ENCODE peak calls at places on chromosome 7, in four cellular contexts. One of them, this sample, is unnamed.
A peak's percentile ranks its signal among the peaks of the same experiment; 100 is the strongest.

GRCh38 chr7:102892631-102893278 is 20.0 kb upstream of the LRRC17 start:
- DNase-seq in psoas muscle: no peak
- DNase-seq in pancreas: no peak
- DNase-seq in adipocyte: no peak
- DNase-seq in this sample: no peak

GRCh38 chr7:98879198-98879988 is 1.1 kb downstream of the TRRAP start:
- DNase-seq in psoas muscle: no peak
- DNase-seq in adipocyte: peak; percentile 27
- DNase-seq in pancreas: peak; percentile 75
- DNase-seq in this sample: peak; percentile 74

GRCh38 chr7:37709631-37710509 is 26.3 kb downstream of the GPR141 start:
- DNase-seq in psoas muscle: no peak
- DNase-seq in pancreas: no peak
- DNase-seq in adipocyte: no peak
- DNase-seq in this sample: no peak

GRCh38 chr7:106978425-106979386 is 65.8 kb upstream of the PRKAR2B start:
- DNase-seq in psoas muscle: no peak
- DNase-seq in adipocyte: no peak
- DNase-seq in pancreas: no peak
- DNase-seq in this sample: peak; percentile 58

GRCh38 chr7:135386181-135386580 is 123.7 kb downstream of the CNOT4 start:
- DNase-seq in pancreas: no peak
- DNase-seq in psoas muscle: no peak
- DNase-seq in adipocyte: peak; percentile 47
- DNase-seq in this sample: peak; percentile 46

GRCh38 chr7:106841896-106842390 is 23.1 kb upstream of the PIK3CG start:
- DNase-seq in adipocyte: no peak
- DNase-seq in pancreas: no peak
- DNase-seq in psoas muscle: no peak
- DNase-seq in this sample: peak; percentile 78

GRCh38 chr7:34762769-34763168 is 104.8 kb downstream of the NPSR1 start:
- DNase-seq in psoas muscle: no peak
- DNase-seq in pancreas: no peak
- DNase-seq in adipocyte: peak; percentile 32
- DNase-seq in this sample: no peak

GRCh38 chr7:13352677-13353076 is 636.8 kb downstream of the ETV1 start:
- DNase-seq in pancreas: no peak
- DNase-seq in psoas muscle: no peak
- DNase-seq in adipocyte: no peak
- DNase-seq in this sample: peak; percentile 7

GRCh38 chr7:111089822-111090426 is 1.0 kb upstream of the LRRN3 start:
- DNase-seq in adipocyte: peak; percentile 80
- DNase-seq in psoas muscle: no peak
- DNase-seq in pancreas: no peak
- DNase-seq in this sample: peak; percentile 56

GRCh38 chr7:108079291-108080057 is 50.7 kb downstream of the LAMB4 start:
- DNase-seq in adipocyte: peak; percentile 80
- DNase-seq in pancreas: no peak
- DNase-seq in psoas muscle: no peak
- DNase-seq in this sample: no peak

DNA sequence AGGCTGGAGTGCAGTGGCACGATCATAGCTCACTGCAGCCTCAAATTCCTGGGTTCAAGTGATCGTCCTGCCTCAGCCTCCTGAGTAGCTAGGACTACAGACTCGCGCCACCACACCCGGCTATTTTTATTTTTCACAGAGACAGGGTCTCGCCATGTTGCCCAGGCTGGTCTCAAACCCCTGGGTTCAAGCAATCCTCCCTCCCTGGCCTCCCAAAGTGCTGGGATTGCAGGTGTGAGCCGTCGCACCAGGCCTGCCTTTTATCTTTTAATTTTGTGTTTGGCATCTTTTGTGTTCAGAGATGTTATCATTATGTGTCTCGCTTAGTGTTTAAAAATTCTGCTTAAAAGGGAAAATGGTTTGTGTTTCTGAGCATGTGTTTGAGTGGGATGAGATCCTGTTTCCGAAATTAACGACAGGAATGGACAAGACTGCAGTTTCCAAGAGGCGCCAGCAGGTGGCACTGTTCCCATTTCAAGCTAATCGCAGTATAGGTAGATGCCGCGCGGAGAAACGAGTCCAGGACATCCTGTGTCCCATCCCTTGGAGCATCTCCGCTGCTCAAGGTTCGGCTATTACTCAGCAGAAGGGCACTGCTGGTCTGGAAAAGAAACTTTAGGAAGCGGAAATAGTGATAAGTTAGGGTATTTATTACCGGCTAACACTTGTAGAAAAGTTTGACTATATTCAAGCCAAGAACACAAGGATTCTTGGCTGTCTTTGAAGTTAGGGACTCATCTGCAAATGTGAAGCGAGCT is 23.0 kb upstream of the ST7 start:
- DNase-seq in adipocyte: peak; percentile 92
- DNase-seq in pancreas: peak; percentile 91
- DNase-seq in psoas muscle: peak; percentile 87
- DNase-seq in this sample: peak; percentile 81
- H3K4me3 ChIP-seq in adipocyte: no peak overlapping the region
- H3K4me3 ChIP-seq in pancreas: no peak overlapping the region
- H3K4me3 ChIP-seq in psoas muscle: no peak overlapping the region
- H3K4me3 ChIP-seq in this sample: no peak overlapping the region

GRCh38 chr7:90728568-90728967 is 132.4 kb downstream of the CDK14 start:
- DNase-seq in pancreas: no peak
- DNase-seq in adipocyte: no peak
- DNase-seq in psoas muscle: no peak
- DNase-seq in this sample: no peak
- H3K4me3 ChIP-seq in pancreas: no peak overlapping the region
- H3K4me3 ChIP-seq in adipocyte: no peak overlapping the region
- H3K4me3 ChIP-seq in psoas muscle: no peak overlapping the region
- H3K4me3 ChIP-seq in this sample: no peak overlapping the region

GRCh38 chr7:45036801-45037200 is 36.8 kb downstream of the CCM2 start:
- DNase-seq in pancreas: no peak
- DNase-seq in psoas muscle: no peak
- DNase-seq in adipocyte: no peak
- DNase-seq in this sample: no peak
- H3K4me3 ChIP-seq in pancreas: no peak overlapping the region
- H3K4me3 ChIP-seq in psoas muscle: no peak overlapping the region
- H3K4me3 ChIP-seq in adipocyte: no peak overlapping the region
- H3K4me3 ChIP-seq in this sample: no peak overlapping the region

GRCh38 chr7:150974468-150975391 is 3.4 kb downstream of the KCNH2 start:
- DNase-seq in pancreas: peak; percentile 80
- DNase-seq in psoas muscle: no peak
- DNase-seq in adipocyte: peak; percentile 25
- DNase-seq in this sample: no peak

GRCh38 chr7:150978136-150978789 is at the start of gene KCNH2:
- DNase-seq in pancreas: peak; percentile 74
- DNase-seq in adipocyte: peak; percentile 25
- DNase-seq in psoas muscle: no peak
- DNase-seq in this sample: peak; percentile 73

GRCh38 chr7:150977382-150978135 is 562 bp downstream of the KCNH2 start:
- DNase-seq in pancreas: peak; percentile 74
- DNase-seq in adipocyte: no peak
- DNase-seq in psoas muscle: no peak
- DNase-seq in this sample: no peak

GRCh38 chr7:150975536-150976285 is 2.4 kb downstream of the KCNH2 start:
- DNase-seq in adipocyte: no peak
- DNase-seq in pancreas: peak; percentile 34
- DNase-seq in psoas muscle: no peak
- DNase-seq in this sample: no peak

DNA sequence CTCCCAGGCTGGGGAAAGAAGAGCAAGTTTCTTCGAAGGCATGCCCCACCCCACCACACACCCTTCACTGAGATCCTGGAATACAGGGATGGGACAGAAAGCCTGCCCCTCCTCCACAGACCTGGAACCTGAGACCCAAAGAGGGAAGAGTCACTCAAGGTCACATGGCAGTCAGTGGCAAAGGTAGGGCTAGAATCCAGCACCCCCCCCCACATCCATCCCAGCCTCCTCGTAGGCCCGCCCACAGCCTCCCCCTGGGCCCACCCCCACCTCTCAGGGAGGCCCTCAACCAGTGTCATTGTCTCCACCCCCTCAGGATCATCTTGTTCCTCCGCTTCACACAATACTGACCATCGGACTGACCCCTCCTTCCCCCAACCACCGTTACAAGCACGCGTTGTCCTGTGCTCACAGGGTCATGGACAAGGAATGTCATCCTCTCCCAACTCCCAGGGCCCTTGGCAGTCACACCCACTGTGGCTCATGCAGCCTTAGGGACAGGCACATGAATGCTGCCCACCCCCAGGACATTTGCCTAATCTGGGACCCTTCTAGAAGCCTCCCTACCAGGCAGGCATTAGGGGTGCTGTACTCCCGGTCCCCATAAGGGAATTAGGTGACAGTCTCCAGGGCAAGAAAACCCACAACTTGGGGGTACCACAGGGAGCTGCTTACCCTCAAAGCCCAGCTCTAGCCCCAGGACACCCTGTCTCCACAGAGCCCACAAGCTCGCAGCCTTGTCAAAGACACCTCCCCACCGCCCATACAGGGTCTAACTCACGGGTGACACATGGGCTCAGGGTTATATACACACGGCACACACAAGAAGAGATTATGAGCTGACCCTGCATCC is 1.4 kb downstream of the KCNH2 start:
- DNase-seq in adipocyte: no peak
- DNase-seq in pancreas: peak; percentile 32
- DNase-seq in psoas muscle: no peak
- DNase-seq in this sample: no peak
- H3K4me3 ChIP-seq in adipocyte: no peak overlapping the region
- H3K4me3 ChIP-seq in pancreas: no peak overlapping the region
- H3K4me3 ChIP-seq in psoas muscle: no peak overlapping the region
- H3K4me3 ChIP-seq in this sample: no peak overlapping the region

DNA sequence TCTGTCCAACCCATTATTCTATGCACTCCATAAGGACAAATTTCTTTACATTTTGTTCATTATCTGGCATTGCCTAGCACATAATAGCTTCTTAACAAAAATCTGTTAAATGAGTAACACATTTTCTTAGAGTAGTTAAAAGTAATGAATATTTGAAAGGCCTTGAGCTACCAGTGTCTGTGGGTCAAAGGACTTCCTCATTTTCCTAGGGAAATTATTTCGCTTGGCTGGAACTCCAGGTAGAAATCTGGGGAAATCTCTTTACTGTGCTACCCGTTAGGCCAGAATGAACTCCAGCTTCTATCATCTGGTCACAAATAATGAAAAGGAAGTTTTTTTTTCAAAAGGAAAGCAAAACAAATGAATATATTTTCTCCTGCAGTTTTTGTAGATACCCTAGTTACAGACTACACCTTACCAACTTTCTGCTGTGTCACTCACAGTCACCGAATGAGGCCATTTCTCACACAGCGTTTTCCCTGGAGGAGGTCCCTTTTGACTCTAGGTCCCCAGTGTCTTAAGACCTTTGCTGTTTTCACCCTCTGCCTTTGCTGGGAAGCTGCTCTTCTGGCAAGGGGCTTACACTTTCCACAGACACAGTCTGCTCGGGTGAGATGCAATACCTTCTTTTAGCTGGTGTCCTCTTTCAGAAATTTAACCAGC is 1.6 kb downstream of the SAMD9L start:
- DNase-seq in pancreas: no peak
- DNase-seq in psoas muscle: no peak
- DNase-seq in adipocyte: no peak
- DNase-seq in this sample: peak; percentile 16
- H3K4me3 ChIP-seq in pancreas: no peak overlapping the region
- H3K4me3 ChIP-seq in psoas muscle: peak overlapping the region; percentile 54
- H3K4me3 ChIP-seq in adipocyte: peak overlapping the region; percentile 87
- H3K4me3 ChIP-seq in this sample: no peak overlapping the region

GRCh38 chr7:46534593-46535271 is 613.7 kb upstream of the IGFBP3 start:
- DNase-seq in psoas muscle: no peak
- DNase-seq in pancreas: no peak
- DNase-seq in adipocyte: no peak
- DNase-seq in this sample: peak; percentile 67

GRCh38 chr7:46532571-46532970 is 611.5 kb upstream of the IGFBP3 start:
- DNase-seq in adipocyte: no peak
- DNase-seq in psoas muscle: no peak
- DNase-seq in pancreas: no peak
- DNase-seq in this sample: no peak

GRCh38 chr7:46530081-46530480 is 609.0 kb upstream of the IGFBP3 start:
- DNase-seq in psoas muscle: no peak
- DNase-seq in pancreas: no peak
- DNase-seq in adipocyte: no peak
- DNase-seq in this sample: peak; percentile 48

GRCh38 chr7:46533946-46534345 is 612.9 kb upstream of the IGFBP3 start:
- DNase-seq in adipocyte: no peak
- DNase-seq in psoas muscle: no peak
- DNase-seq in pancreas: no peak
- DNase-seq in this sample: no peak
- H3K4me3 ChIP-seq in adipocyte: no peak overlapping the region
- H3K4me3 ChIP-seq in psoas muscle: no peak overlapping the region
- H3K4me3 ChIP-seq in pancreas: no peak overlapping the region
- H3K4me3 ChIP-seq in this sample: no peak overlapping the region

GRCh38 chr7:138602456-138602855 is 98.7 kb downstream of the SVOPL start:
- DNase-seq in adipocyte: no peak
- DNase-seq in psoas muscle: no peak
- DNase-seq in pancreas: no peak
- DNase-seq in this sample: no peak
- H3K4me3 ChIP-seq in adipocyte: no peak overlapping the region
- H3K4me3 ChIP-seq in psoas muscle: no peak overlapping the region
- H3K4me3 ChIP-seq in pancreas: no peak overlapping the region
- H3K4me3 ChIP-seq in this sample: no peak overlapping the region

DNA sequence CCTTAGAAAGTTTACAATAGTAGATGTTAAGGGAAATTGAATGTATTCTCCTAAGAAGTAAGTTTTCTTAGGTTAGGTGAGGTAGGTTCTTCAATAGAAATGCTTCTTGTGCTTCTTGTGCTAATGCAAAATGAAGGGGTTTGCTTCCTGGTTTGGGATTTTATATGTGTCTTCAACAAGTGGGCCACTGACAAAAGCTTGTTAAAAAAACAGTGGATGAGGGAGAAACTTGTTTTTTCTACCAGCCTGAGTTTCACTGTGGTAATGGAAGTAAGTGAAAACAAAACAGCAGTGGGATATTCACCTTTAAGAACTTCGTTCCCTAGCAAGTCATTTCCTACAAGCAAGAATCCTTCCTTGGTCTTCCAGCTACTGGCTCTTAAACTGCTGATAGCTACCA is 107.5 kb downstream of the FOXP2 start:
- DNase-seq in adipocyte: no peak
- DNase-seq in pancreas: no peak
- DNase-seq in psoas muscle: no peak
- DNase-seq in this sample: no peak
- H3K4me3 ChIP-seq in adipocyte: no peak overlapping the region
- H3K4me3 ChIP-seq in pancreas: no peak overlapping the region
- H3K4me3 ChIP-seq in psoas muscle: no peak overlapping the region
- H3K4me3 ChIP-seq in this sample: no peak overlapping the region

This sample was measured in mesendoderm.